ENCODE peak calls at places on chromosomes 2 and 18, in six cellular contexts. One of them, this sample, is unnamed.
A peak's percentile ranks its signal among the peaks of the same experiment; 100 is the strongest.

GRCh38 chr18:49875155-49875554 is 61.8 kb upstream of the ACAA2 start:
- DNase-seq in left ventricle myocardium inferior: no peak
- DNase-seq in keratinocyte: no peak
- DNase-seq in IMR-90: no peak
- DNase-seq in transverse colon: no peak
- DNase-seq in aorta: no peak
- DNase-seq in this sample: no peak

GRCh38 chr2:145777297-145777696 is 1257.4 kb upstream of the ZEB2 start:
- DNase-seq in left ventricle myocardium inferior: no peak
- DNase-seq in IMR-90: peak; percentile 77
- DNase-seq in transverse colon: no peak
- DNase-seq in keratinocyte: no peak
- DNase-seq in aorta: no peak
- DNase-seq in this sample: no peak

GRCh38 chr2:181177376-181177775 is 197.0 kb downstream of the UBE2E3 start:
- DNase-seq in transverse colon: no peak
- DNase-seq in aorta: no peak
- DNase-seq in IMR-90: no peak
- DNase-seq in left ventricle myocardium inferior: no peak
- DNase-seq in keratinocyte: no peak
- DNase-seq in this sample: no peak

GRCh38 chr2:167134381-167135072 is 246.2 kb downstream of the XIRP2 start:
- DNase-seq in transverse colon: no peak
- DNase-seq in aorta: no peak
- DNase-seq in keratinocyte: no peak
- DNase-seq in IMR-90: peak; percentile 93
- DNase-seq in left ventricle myocardium inferior: no peak
- DNase-seq in this sample: no peak

GRCh38 chr2:34997779-34998178 is 1357.8 kb upstream of the CRIM1 start:
- DNase-seq in transverse colon: no peak
- DNase-seq in keratinocyte: no peak
- DNase-seq in aorta: no peak
- DNase-seq in left ventricle myocardium inferior: no peak
- DNase-seq in IMR-90: no peak
- DNase-seq in this sample: no peak

GRCh38 chr2:38407111-38407682 is 30.1 kb upstream of the ATL2 start:
- DNase-seq in left ventricle myocardium inferior: peak; percentile 33
- DNase-seq in IMR-90: no peak
- DNase-seq in transverse colon: no peak
- DNase-seq in keratinocyte: no peak
- DNase-seq in aorta: no peak
- DNase-seq in this sample: peak; percentile 30

GRCh38 chr18:52422985-52423601 is 83.1 kb downstream of the DCC start:
- DNase-seq in transverse colon: no peak
- DNase-seq in left ventricle myocardium inferior: no peak
- DNase-seq in IMR-90: no peak
- DNase-seq in aorta: no peak
- DNase-seq in keratinocyte: no peak
- DNase-seq in this sample: no peak

GRCh38 chr18:57267368-57267767 is 85.0 kb upstream of the ST8SIA3 start:
- DNase-seq in left ventricle myocardium inferior: no peak
- DNase-seq in IMR-90: no peak
- DNase-seq in keratinocyte: no peak
- DNase-seq in transverse colon: no peak
- DNase-seq in aorta: no peak
- DNase-seq in this sample: no peak

GRCh38 chr2:57330447-57330846 is 716.2 kb upstream of the VRK2 start:
- DNase-seq in aorta: no peak
- DNase-seq in left ventricle myocardium inferior: no peak
- DNase-seq in IMR-90: no peak
- DNase-seq in transverse colon: no peak
- DNase-seq in keratinocyte: no peak
- DNase-seq in this sample: no peak

GRCh38 chr2:171523339-171523931 is 1.2 kb downstream of the CYBRD1 start:
- DNase-seq in aorta: peak; percentile 92
- DNase-seq in keratinocyte: no peak
- DNase-seq in transverse colon: peak; percentile 71
- DNase-seq in left ventricle myocardium inferior: peak; percentile 79
- DNase-seq in IMR-90: peak; percentile 76
- DNase-seq in this sample: peak; percentile 46

GRCh38 chr2:43838560-43839267 is at the start of the genes ABCG5 and ABCG8:
- DNase-seq in aorta: no peak
- DNase-seq in keratinocyte: no peak
- DNase-seq in left ventricle myocardium inferior: no peak
- DNase-seq in IMR-90: no peak
- DNase-seq in transverse colon: no peak
- DNase-seq in this sample: no peak

GRCh38 chr2:223674998-223675609 is 72.9 kb upstream of the SCG2 start:
- DNase-seq in aorta: no peak
- DNase-seq in transverse colon: no peak
- DNase-seq in keratinocyte: no peak
- DNase-seq in IMR-90: peak; percentile 54
- DNase-seq in left ventricle myocardium inferior: no peak
- DNase-seq in this sample: peak; percentile 52

GRCh38 chr2:134167015-134167414 is 86.9 kb upstream of the MGAT5 start:
- DNase-seq in aorta: no peak
- DNase-seq in keratinocyte: no peak
- DNase-seq in transverse colon: no peak
- DNase-seq in left ventricle myocardium inferior: no peak
- DNase-seq in IMR-90: peak; percentile 70
- DNase-seq in this sample: no peak

GRCh38 chr2:74876081-74876886 is 42.4 kb downstream of the HK2 start:
- DNase-seq in left ventricle myocardium inferior: no peak
- DNase-seq in IMR-90: peak; percentile 46
- DNase-seq in aorta: no peak
- DNase-seq in transverse colon: no peak
- DNase-seq in keratinocyte: no peak
- DNase-seq in this sample: no peak

GRCh38 chr2:232261776-232262175 is 116.8 kb upstream of the ALPP start:
- DNase-seq in transverse colon: no peak
- DNase-seq in left ventricle myocardium inferior: no peak
- DNase-seq in IMR-90: no peak
- DNase-seq in keratinocyte: no peak
- DNase-seq in aorta: no peak
- DNase-seq in this sample: no peak

GRCh38 chr2:31380243-31380642 is 34.3 kb downstream of the XDH start:
- DNase-seq in keratinocyte: no peak
- DNase-seq in aorta: no peak
- DNase-seq in IMR-90: no peak
- DNase-seq in left ventricle myocardium inferior: no peak
- DNase-seq in transverse colon: no peak
- DNase-seq in this sample: no peak

GRCh38 chr2:179424571-179424970 is 159.9 kb upstream of the SESTD1 start:
- DNase-seq in transverse colon: no peak
- DNase-seq in left ventricle myocardium inferior: no peak
- DNase-seq in IMR-90: no peak
- DNase-seq in aorta: no peak
- DNase-seq in keratinocyte: no peak
- DNase-seq in this sample: no peak

DNA sequence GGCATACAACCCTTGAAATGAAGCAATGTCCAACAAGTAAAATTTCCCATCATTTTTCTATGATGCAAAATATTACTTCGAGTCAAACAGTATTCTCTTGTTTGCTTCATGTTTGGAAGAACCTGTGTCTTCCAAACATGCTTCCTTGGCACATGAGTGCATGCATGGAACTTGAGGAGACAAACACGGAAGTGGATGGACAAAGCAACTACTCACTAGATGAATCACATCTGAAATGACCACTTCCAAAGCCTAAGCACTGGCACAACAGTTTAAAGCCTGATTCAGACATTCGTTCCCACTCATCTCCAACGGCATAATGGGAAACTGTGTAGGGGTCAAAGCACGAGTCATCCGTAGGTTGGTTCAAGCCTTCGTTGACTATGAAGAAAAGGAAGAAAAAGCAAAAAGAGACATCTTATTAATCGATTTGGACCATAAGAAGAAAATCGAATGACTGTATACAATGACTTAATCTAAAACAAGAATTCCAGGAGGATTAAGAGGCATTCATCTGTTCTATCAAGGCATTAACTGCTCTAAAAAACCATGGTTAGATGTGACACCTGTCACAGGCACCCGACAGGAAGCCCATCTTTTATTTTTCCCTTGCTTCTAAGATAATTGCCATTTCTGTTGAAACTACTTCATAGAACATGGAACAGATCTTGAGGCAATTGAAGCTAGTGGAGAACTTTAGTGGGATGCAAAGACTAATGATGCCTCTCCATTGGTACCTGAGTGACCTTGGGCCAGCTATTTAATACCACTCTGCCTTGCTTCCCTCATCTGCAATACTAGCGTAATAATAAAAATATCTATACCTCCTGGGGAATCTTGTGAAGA is 56.0 kb downstream of the ATIC start:
- DNase-seq in keratinocyte: no peak
- DNase-seq in aorta: no peak
- DNase-seq in transverse colon: no peak
- DNase-seq in IMR-90: peak; percentile 93
- DNase-seq in left ventricle myocardium inferior: no peak
- DNase-seq in this sample: no peak
- H3K4me1 ChIP-seq in keratinocyte: no peaks in the 10 kb centered on the region
- H3K4me1 ChIP-seq in aorta: no peaks in the 10 kb centered on the region
- H3K4me1 ChIP-seq in transverse colon: no peaks in the 10 kb centered on the region
- H3K4me1 ChIP-seq in IMR-90: peaks cover 6% of the 10 kb centered on the region
- H3K4me1 ChIP-seq in left ventricle myocardium inferior: no peaks in the 10 kb centered on the region
- H3K4me1 ChIP-seq in this sample: no peaks in the 10 kb centered on the region

DNA sequence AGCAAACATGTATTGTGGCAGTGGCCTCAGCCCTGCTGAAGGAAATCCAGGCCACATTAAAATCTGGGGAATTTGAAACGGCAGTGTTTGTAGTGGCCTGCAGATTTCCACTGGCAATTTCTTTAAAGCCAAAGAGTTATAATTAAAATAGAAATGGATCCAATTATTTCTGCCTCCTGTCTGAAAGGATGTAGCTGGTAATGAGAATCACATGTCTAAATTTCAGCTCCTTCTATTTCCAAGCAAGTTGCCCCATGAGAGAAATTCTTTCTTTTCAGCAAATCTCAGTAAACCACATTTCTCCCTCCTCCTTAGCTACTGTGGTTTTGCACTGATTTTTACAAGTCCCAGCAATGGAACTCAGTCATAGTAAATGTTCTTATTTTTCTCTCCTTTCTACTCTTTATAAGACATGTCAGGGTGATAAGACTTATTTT is 55.4 kb upstream of the ZNF396 start:
- DNase-seq in transverse colon: no peak
- DNase-seq in keratinocyte: no peak
- DNase-seq in left ventricle myocardium inferior: no peak
- DNase-seq in IMR-90: no peak
- DNase-seq in aorta: no peak
- DNase-seq in this sample: no peak
- H3K4me1 ChIP-seq in transverse colon: no peaks in the 10 kb centered on the region
- H3K4me1 ChIP-seq in keratinocyte: peaks cover 12% of the 10 kb centered on the region
- H3K4me1 ChIP-seq in left ventricle myocardium inferior: no peaks in the 10 kb centered on the region
- H3K4me1 ChIP-seq in IMR-90: no peaks in the 10 kb centered on the region
- H3K4me1 ChIP-seq in aorta: no peaks in the 10 kb centered on the region
- H3K4me1 ChIP-seq in this sample: no peaks in the 10 kb centered on the region

GRCh38 chr2:62200291-62200841 is 4.5 kb downstream of the B3GNT2 start:
- DNase-seq in left ventricle myocardium inferior: no peak
- DNase-seq in keratinocyte: no peak
- DNase-seq in aorta: no peak
- DNase-seq in transverse colon: no peak
- DNase-seq in IMR-90: no peak
- DNase-seq in this sample: no peak
- H3K4me1 ChIP-seq in left ventricle myocardium inferior: peaks cover 87% of the 10 kb centered on the region
- H3K4me1 ChIP-seq in keratinocyte: peaks cover 20% of the 10 kb centered on the region
- H3K4me1 ChIP-seq in aorta: peaks cover 6% of the 10 kb centered on the region
- H3K4me1 ChIP-seq in transverse colon: peaks cover 58% of the 10 kb centered on the region
- H3K4me1 ChIP-seq in IMR-90: peaks cover 6% of the 10 kb centered on the region
- H3K4me1 ChIP-seq in this sample: peaks cover 18% of the 10 kb centered on the region

GRCh38 chr2:20575935-20576597 is 74.8 kb downstream of the HS1BP3 start:
- DNase-seq in transverse colon: no peak
- DNase-seq in aorta: no peak
- DNase-seq in left ventricle myocardium inferior: no peak
- DNase-seq in IMR-90: no peak
- DNase-seq in keratinocyte: no peak
- DNase-seq in this sample: no peak

GRCh38 chr2:20575414-20575813 is 75.5 kb downstream of the HS1BP3 start:
- DNase-seq in left ventricle myocardium inferior: no peak
- DNase-seq in IMR-90: no peak
- DNase-seq in keratinocyte: no peak
- DNase-seq in transverse colon: no peak
- DNase-seq in aorta: no peak
- DNase-seq in this sample: no peak

GRCh38 chr2:20573611-20574422 is 77.1 kb downstream of the HS1BP3 start:
- DNase-seq in transverse colon: peak; percentile 33
- DNase-seq in left ventricle myocardium inferior: no peak
- DNase-seq in aorta: no peak
- DNase-seq in IMR-90: peak; percentile 89
- DNase-seq in keratinocyte: no peak
- DNase-seq in this sample: no peak

GRCh38 chr2:20574930-20575329 is 76.0 kb downstream of the HS1BP3 start:
- DNase-seq in left ventricle myocardium inferior: no peak
- DNase-seq in IMR-90: no peak
- DNase-seq in aorta: no peak
- DNase-seq in transverse colon: no peak
- DNase-seq in keratinocyte: no peak
- DNase-seq in this sample: no peak

DNA sequence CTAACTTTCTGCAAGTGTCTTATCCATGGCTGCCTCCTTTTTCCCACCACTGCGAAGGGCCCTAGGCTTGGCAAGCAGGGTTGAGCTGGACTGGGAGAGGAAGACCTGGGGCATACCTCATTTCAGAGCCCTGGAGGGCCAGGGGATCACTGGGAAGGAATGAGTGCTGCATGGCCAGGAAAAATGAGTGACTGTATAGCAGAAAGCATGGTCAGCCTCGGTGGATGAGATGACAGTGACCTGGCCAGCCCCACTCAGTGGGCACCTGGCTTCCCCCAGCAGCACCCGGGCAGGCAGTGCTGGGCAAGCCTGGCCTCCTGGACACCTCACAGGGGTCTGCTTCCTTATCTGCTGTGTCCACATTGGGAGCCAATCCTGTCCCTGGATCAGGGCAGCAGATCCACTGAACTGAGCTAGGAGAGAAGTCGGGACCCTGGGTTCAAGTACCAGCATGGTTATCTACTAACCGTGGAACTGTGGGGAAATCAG is 76.4 kb downstream of the HS1BP3 start:
- DNase-seq in IMR-90: no peak
- DNase-seq in transverse colon: no peak
- DNase-seq in aorta: no peak
- DNase-seq in keratinocyte: no peak
- DNase-seq in left ventricle myocardium inferior: no peak
- DNase-seq in this sample: no peak
- H3K4me1 ChIP-seq in IMR-90: peaks cover 24% of the 10 kb centered on the region
- H3K4me1 ChIP-seq in transverse colon: peaks cover 32% of the 10 kb centered on the region
- H3K4me1 ChIP-seq in aorta: no peaks in the 10 kb centered on the region
- H3K4me1 ChIP-seq in keratinocyte: peaks cover 31% of the 10 kb centered on the region
- H3K4me1 ChIP-seq in left ventricle myocardium inferior: peaks cover 98% of the 10 kb centered on the region
- H3K4me1 ChIP-seq in this sample: peaks cover 15% of the 10 kb centered on the region

DNA sequence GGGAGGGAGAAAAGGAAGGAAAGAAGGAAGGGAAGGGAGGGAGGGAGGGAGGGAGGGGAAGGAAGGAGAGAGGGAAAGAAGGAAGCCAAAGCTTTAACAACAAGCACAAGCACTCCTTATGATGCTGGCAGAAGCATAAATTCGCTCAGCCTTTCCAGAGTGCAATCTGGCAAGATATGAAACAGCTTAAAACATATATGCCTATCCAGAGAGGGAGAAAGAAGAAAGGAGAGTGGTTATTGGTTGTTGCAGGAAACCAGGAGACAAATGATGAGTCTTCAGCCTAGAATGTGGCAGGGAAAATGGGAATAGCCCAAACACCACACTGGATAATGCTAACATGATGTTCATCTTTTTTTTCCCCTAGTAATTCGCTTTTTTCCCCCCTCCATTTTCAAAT is 64.0 kb downstream of the STPG4 start:
- DNase-seq in aorta: no peak
- DNase-seq in IMR-90: peak; percentile 74
- DNase-seq in left ventricle myocardium inferior: no peak
- DNase-seq in keratinocyte: no peak
- DNase-seq in transverse colon: no peak
- DNase-seq in this sample: no peak
- H3K4me1 ChIP-seq in aorta: no peaks in the 10 kb centered on the region
- H3K4me1 ChIP-seq in IMR-90: peaks cover 21% of the 10 kb centered on the region
- H3K4me1 ChIP-seq in left ventricle myocardium inferior: peaks cover 53% of the 10 kb centered on the region
- H3K4me1 ChIP-seq in keratinocyte: peaks cover 10% of the 10 kb centered on the region
- H3K4me1 ChIP-seq in transverse colon: peaks cover 21% of the 10 kb centered on the region
- H3K4me1 ChIP-seq in this sample: peaks cover 35% of the 10 kb centered on the region